ENCODE peak calls at places on chromosomes 5 and 9, in ten cellular contexts. One of them, this sample, is unnamed.

GRCh38 chr5:29218138-29218537 is 1975.3 kb upstream of the CDH6 start:
- DNase-seq in astrocyte: no peak
- DNase-seq in pancreas: no peak
- DNase-seq in WERI-Rb-1: no peak
- DNase-seq in mucosa of descending colon: no peak
- DNase-seq in AG09319: no peak
- DNase-seq in GM23338: peak
- DNase-seq in hepatocyte: no peak
- DNase-seq in progenitor cell of endocrine pancreas: no peak
- DNase-seq in neural crest cell: no peak
- DNase-seq in this sample: no peak

GRCh38 chr9:89935115-89935514 is 330.3 kb downstream of the GADD45G start:
- DNase-seq in astrocyte: no peak
- DNase-seq in pancreas: no peak
- DNase-seq in WERI-Rb-1: no peak
- DNase-seq in mucosa of descending colon: no peak
- DNase-seq in AG09319: no peak
- DNase-seq in GM23338: no peak
- DNase-seq in hepatocyte: no peak
- DNase-seq in progenitor cell of endocrine pancreas: no peak
- DNase-seq in neural crest cell: no peak
- DNase-seq in this sample: no peak

GRCh38 chr5:105593011-105593760 is 2030.6 kb upstream of the NUDT12 start:
- DNase-seq in astrocyte: no peak
- DNase-seq in pancreas: no peak
- DNase-seq in WERI-Rb-1: no peak
- DNase-seq in mucosa of descending colon: no peak
- DNase-seq in AG09319: no peak
- DNase-seq in GM23338: no peak
- DNase-seq in hepatocyte: no peak
- DNase-seq in progenitor cell of endocrine pancreas: no peak
- DNase-seq in neural crest cell: no peak
- DNase-seq in this sample: no peak

GRCh38 chr9:74672237-74672636 is 175.1 kb downstream of the RORB start:
- DNase-seq in astrocyte: no peak
- DNase-seq in pancreas: no peak
- DNase-seq in WERI-Rb-1: no peak
- DNase-seq in mucosa of descending colon: no peak
- DNase-seq in AG09319: no peak
- DNase-seq in GM23338: no peak
- DNase-seq in hepatocyte: no peak
- DNase-seq in progenitor cell of endocrine pancreas: no peak
- DNase-seq in neural crest cell: no peak
- DNase-seq in this sample: no peak

GRCh38 chr9:104256031-104256709 is 162.1 kb downstream of the SMC2 start:
- DNase-seq in astrocyte: no peak
- DNase-seq in pancreas: no peak
- DNase-seq in WERI-Rb-1: peak
- DNase-seq in mucosa of descending colon: no peak
- DNase-seq in AG09319: no peak
- DNase-seq in GM23338: no peak
- DNase-seq in hepatocyte: no peak
- DNase-seq in progenitor cell of endocrine pancreas: no peak
- DNase-seq in neural crest cell: no peak
- DNase-seq in this sample: no peak

GRCh38 chr9:116049506-116049905 is 104.1 kb upstream of the PAPPA start:
- DNase-seq in astrocyte: no peak
- DNase-seq in pancreas: no peak
- DNase-seq in WERI-Rb-1: no peak
- DNase-seq in mucosa of descending colon: no peak
- DNase-seq in AG09319: no peak
- DNase-seq in GM23338: no peak
- DNase-seq in hepatocyte: no peak
- DNase-seq in progenitor cell of endocrine pancreas: no peak
- DNase-seq in neural crest cell: no peak
- DNase-seq in this sample: no peak

GRCh38 chr5:126449751-126450271 is 26.6 kb downstream of the GRAMD2B start:
- DNase-seq in astrocyte: peak
- DNase-seq in pancreas: no peak
- DNase-seq in WERI-Rb-1: no peak
- DNase-seq in mucosa of descending colon: peak
- DNase-seq in AG09319: no peak
- DNase-seq in GM23338: no peak
- DNase-seq in hepatocyte: no peak
- DNase-seq in progenitor cell of endocrine pancreas: no peak
- DNase-seq in neural crest cell: no peak
- DNase-seq in this sample: no peak

GRCh38 chr5:73093943-73094342 is 26.4 kb upstream of the TMEM171 start:
- DNase-seq in astrocyte: peak
- DNase-seq in pancreas: no peak
- DNase-seq in WERI-Rb-1: no peak
- DNase-seq in mucosa of descending colon: no peak
- DNase-seq in AG09319: no peak
- DNase-seq in GM23338: no peak
- DNase-seq in hepatocyte: peak
- DNase-seq in progenitor cell of endocrine pancreas: no peak
- DNase-seq in neural crest cell: no peak
- DNase-seq in this sample: no peak

GRCh38 chr5:12566441-12566840 is 662.2 kb upstream of the CTNND2 start:
- DNase-seq in astrocyte: peak
- DNase-seq in pancreas: no peak
- DNase-seq in WERI-Rb-1: no peak
- DNase-seq in mucosa of descending colon: no peak
- DNase-seq in AG09319: no peak
- DNase-seq in GM23338: no peak
- DNase-seq in hepatocyte: no peak
- DNase-seq in progenitor cell of endocrine pancreas: no peak
- DNase-seq in neural crest cell: no peak
- DNase-seq in this sample: no peak

GRCh38 chr5:82418608-82418950 is 140.4 kb upstream of the RPS23 start:
- DNase-seq in astrocyte: peak
- DNase-seq in pancreas: no peak
- DNase-seq in WERI-Rb-1: no peak
- DNase-seq in mucosa of descending colon: no peak
- DNase-seq in AG09319: no peak
- DNase-seq in GM23338: no peak
- DNase-seq in hepatocyte: no peak
- DNase-seq in progenitor cell of endocrine pancreas: no peak
- DNase-seq in neural crest cell: no peak
- DNase-seq in this sample: no peak

GRCh38 chr5:82422001-82422740 is 144.0 kb upstream of the RPS23 start:
- DNase-seq in astrocyte: no peak
- DNase-seq in pancreas: no peak
- DNase-seq in WERI-Rb-1: no peak
- DNase-seq in mucosa of descending colon: no peak
- DNase-seq in AG09319: no peak
- DNase-seq in GM23338: no peak
- DNase-seq in hepatocyte: no peak
- DNase-seq in progenitor cell of endocrine pancreas: no peak
- DNase-seq in neural crest cell: no peak
- DNase-seq in this sample: no peak

GRCh38 chr5:82422751-82423181 is 144.6 kb upstream of the RPS23 start:
- DNase-seq in astrocyte: peak
- DNase-seq in pancreas: no peak
- DNase-seq in WERI-Rb-1: no peak
- DNase-seq in mucosa of descending colon: peak
- DNase-seq in AG09319: no peak
- DNase-seq in GM23338: no peak
- DNase-seq in hepatocyte: no peak
- DNase-seq in progenitor cell of endocrine pancreas: no peak
- DNase-seq in neural crest cell: no peak
- DNase-seq in this sample: no peak

GRCh38 chr5:82419559-82420332 is 141.6 kb upstream of the RPS23 start:
- DNase-seq in astrocyte: no peak
- DNase-seq in pancreas: no peak
- DNase-seq in WERI-Rb-1: no peak
- DNase-seq in mucosa of descending colon: no peak
- DNase-seq in AG09319: no peak
- DNase-seq in GM23338: peak
- DNase-seq in hepatocyte: no peak
- DNase-seq in progenitor cell of endocrine pancreas: no peak
- DNase-seq in neural crest cell: no peak
- DNase-seq in this sample: no peak

GRCh38 chr5:82421119-82421518 is 143.0 kb upstream of the RPS23 start:
- DNase-seq in astrocyte: peak
- DNase-seq in pancreas: no peak
- DNase-seq in WERI-Rb-1: no peak
- DNase-seq in mucosa of descending colon: no peak
- DNase-seq in AG09319: no peak
- DNase-seq in GM23338: no peak
- DNase-seq in hepatocyte: no peak
- DNase-seq in progenitor cell of endocrine pancreas: no peak
- DNase-seq in neural crest cell: no peak
- DNase-seq in this sample: no peak
- TF ChIP-seq CTCF in astrocyte: peak
- TF ChIP-seq CTCF in pancreas: no peak
- TF ChIP-seq CTCF in WERI-Rb-1: no peak
- TF ChIP-seq CTCF in mucosa of descending colon: no peak
- TF ChIP-seq CTCF in AG09319: no peak
- TF ChIP-seq CTCF in GM23338: no peak
- TF ChIP-seq CTCF in hepatocyte: no peak
- TF ChIP-seq CTCF in progenitor cell of endocrine pancreas: no peak
- TF ChIP-seq CTCF in neural crest cell: no peak
- TF ChIP-seq CTCF in this sample: no peak

GRCh38 chr5:94832685-94833084 is 214.2 kb downstream of the SLF1 start:
- DNase-seq in astrocyte: no peak
- DNase-seq in pancreas: no peak
- DNase-seq in WERI-Rb-1: no peak
- DNase-seq in mucosa of descending colon: no peak
- DNase-seq in AG09319: no peak
- DNase-seq in GM23338: no peak
- DNase-seq in hepatocyte: no peak
- DNase-seq in progenitor cell of endocrine pancreas: no peak
- DNase-seq in neural crest cell: no peak
- DNase-seq in this sample: no peak

DNA sequence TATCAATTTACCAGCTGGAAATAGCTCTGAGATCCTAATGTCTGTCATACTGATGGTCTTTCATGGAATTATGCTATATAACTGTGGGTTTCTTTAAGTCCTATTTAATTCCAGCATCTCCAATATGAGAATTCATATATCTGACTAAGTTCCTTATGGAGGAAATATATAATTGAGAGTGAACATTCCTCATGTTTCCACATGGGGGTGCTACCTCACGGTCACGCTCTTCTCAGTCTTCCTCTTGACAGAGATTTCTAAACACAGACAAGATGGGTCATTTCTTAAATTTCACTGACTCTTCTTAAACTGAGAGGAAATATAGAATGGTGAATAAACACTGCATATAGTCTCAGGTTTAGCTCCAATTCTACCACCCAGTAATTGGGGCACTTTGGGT is 212.1 kb downstream of the SLF1 start:
- DNase-seq in astrocyte: no peak
- DNase-seq in pancreas: no peak
- DNase-seq in WERI-Rb-1: no peak
- DNase-seq in mucosa of descending colon: no peak
- DNase-seq in AG09319: no peak
- DNase-seq in GM23338: peak
- DNase-seq in hepatocyte: no peak
- DNase-seq in progenitor cell of endocrine pancreas: no peak
- DNase-seq in neural crest cell: no peak
- DNase-seq in this sample: no peak
- TF ChIP-seq CTCF in astrocyte: peak
- TF ChIP-seq CTCF in pancreas: no peak
- TF ChIP-seq CTCF in WERI-Rb-1: peak
- TF ChIP-seq CTCF in mucosa of descending colon: no peak
- TF ChIP-seq CTCF in AG09319: peak
- TF ChIP-seq CTCF in GM23338: peak
- TF ChIP-seq CTCF in hepatocyte: peak
- TF ChIP-seq CTCF in progenitor cell of endocrine pancreas: peak
- TF ChIP-seq CTCF in neural crest cell: peak
- TF ChIP-seq CTCF in this sample: peak

GRCh38 chr9:133497443-133497842 is 18.5 kb upstream of the SLC2A6 start:
- DNase-seq in astrocyte: no peak
- DNase-seq in pancreas: no peak
- DNase-seq in WERI-Rb-1: no peak
- DNase-seq in mucosa of descending colon: no peak
- DNase-seq in AG09319: no peak
- DNase-seq in GM23338: no peak
- DNase-seq in hepatocyte: no peak
- DNase-seq in progenitor cell of endocrine pancreas: no peak
- DNase-seq in neural crest cell: no peak
- DNase-seq in this sample: no peak

GRCh38 chr9:133502112-133502511 is 22.6 kb downstream of the MYMK start:
- DNase-seq in astrocyte: no peak
- DNase-seq in pancreas: no peak
- DNase-seq in WERI-Rb-1: no peak
- DNase-seq in mucosa of descending colon: no peak
- DNase-seq in AG09319: no peak
- DNase-seq in GM23338: no peak
- DNase-seq in hepatocyte: no peak
- DNase-seq in progenitor cell of endocrine pancreas: no peak
- DNase-seq in neural crest cell: no peak
- DNase-seq in this sample: no peak

GRCh38 chr9:133496901-133497411 is 18.1 kb upstream of the SLC2A6 start:
- DNase-seq in astrocyte: no peak
- DNase-seq in pancreas: no peak
- DNase-seq in WERI-Rb-1: no peak
- DNase-seq in mucosa of descending colon: no peak
- DNase-seq in AG09319: no peak
- DNase-seq in GM23338: no peak
- DNase-seq in hepatocyte: no peak
- DNase-seq in progenitor cell of endocrine pancreas: no peak
- DNase-seq in neural crest cell: no peak
- DNase-seq in this sample: no peak

GRCh38 chr9:133499892-133500270 is 21.0 kb upstream of the SLC2A6 start:
- DNase-seq in astrocyte: no peak
- DNase-seq in pancreas: no peak
- DNase-seq in WERI-Rb-1: no peak
- DNase-seq in mucosa of descending colon: no peak
- DNase-seq in AG09319: no peak
- DNase-seq in GM23338: no peak
- DNase-seq in hepatocyte: no peak
- DNase-seq in progenitor cell of endocrine pancreas: no peak
- DNase-seq in neural crest cell: no peak
- DNase-seq in this sample: no peak

GRCh38 chr9:133499130-133499891 is 20.4 kb upstream of the SLC2A6 start:
- DNase-seq in astrocyte: no peak
- DNase-seq in pancreas: no peak
- DNase-seq in WERI-Rb-1: no peak
- DNase-seq in mucosa of descending colon: no peak
- DNase-seq in AG09319: no peak
- DNase-seq in GM23338: no peak
- DNase-seq in hepatocyte: no peak
- DNase-seq in progenitor cell of endocrine pancreas: no peak
- DNase-seq in neural crest cell: no peak
- DNase-seq in this sample: no peak
- TF ChIP-seq CTCF in astrocyte: no peak
- TF ChIP-seq CTCF in pancreas: no peak
- TF ChIP-seq CTCF in WERI-Rb-1: no peak
- TF ChIP-seq CTCF in mucosa of descending colon: no peak
- TF ChIP-seq CTCF in AG09319: no peak
- TF ChIP-seq CTCF in GM23338: no peak
- TF ChIP-seq CTCF in hepatocyte: no peak
- TF ChIP-seq CTCF in progenitor cell of endocrine pancreas: no peak
- TF ChIP-seq CTCF in neural crest cell: no peak
- TF ChIP-seq CTCF in this sample: no peak

DNA sequence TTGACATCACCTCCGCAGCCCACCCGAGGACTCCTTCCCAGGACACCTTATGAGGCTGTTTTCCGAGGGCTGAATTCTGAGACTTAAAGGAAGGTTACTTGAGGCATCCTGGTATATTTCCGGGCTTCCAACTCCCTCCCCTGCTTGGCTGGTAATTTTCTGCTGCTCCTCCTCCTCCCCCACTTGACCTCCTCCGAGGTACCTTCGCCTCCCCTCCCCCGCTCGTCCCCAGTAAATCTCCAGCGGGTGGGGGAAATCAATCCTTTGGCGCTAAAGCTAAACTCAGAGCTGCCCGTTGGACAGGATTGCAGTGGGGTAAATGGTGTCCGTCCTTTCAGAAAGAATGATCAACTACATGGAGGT is 4.9 kb upstream of the ISL1 start:
- DNase-seq in astrocyte: no peak
- DNase-seq in pancreas: no peak
- DNase-seq in WERI-Rb-1: no peak
- DNase-seq in mucosa of descending colon: no peak
- DNase-seq in AG09319: no peak
- DNase-seq in GM23338: peak
- DNase-seq in hepatocyte: peak
- DNase-seq in progenitor cell of endocrine pancreas: no peak
- DNase-seq in neural crest cell: no peak
- DNase-seq in this sample: no peak
- TF ChIP-seq CTCF in astrocyte: no peak
- TF ChIP-seq CTCF in pancreas: no peak
- TF ChIP-seq CTCF in WERI-Rb-1: no peak
- TF ChIP-seq CTCF in mucosa of descending colon: no peak
- TF ChIP-seq CTCF in AG09319: no peak
- TF ChIP-seq CTCF in GM23338: no peak
- TF ChIP-seq CTCF in hepatocyte: no peak
- TF ChIP-seq CTCF in progenitor cell of endocrine pancreas: no peak
- TF ChIP-seq CTCF in neural crest cell: no peak
- TF ChIP-seq CTCF in this sample: no peak